ENCODE peak calls at places on chromosomes 6 and 20, in eight cellular contexts. C is HepG2, J is spleen, G is stomach, T is upper lobe of left lung, M is breast epithelium, V is K562, E is sigmoid colon. O is an unnamed sample.

GRCh38 chr6:12845224-12846004 is 128.8 kb downstream of the PHACTR1 start:
- DNase-seq in T (no peak), G (no peak), E (no peak), V (no peak), M (no peak), J (no peak), C (no peak), O (no peak)

GRCh38 chr6:52409499-52409898 is 10.6 kb upstream of the EFHC1 start:
- DNase-seq in J (no peak), E (no peak), T (no peak), C (no peak), M (no peak), V (no peak), G (no peak), O (no peak)

GRCh38 chr6:154494592-154494991 is 15.9 kb downstream of the CNKSR3 start:
- DNase-seq in T (no peak), M (no peak), V (no peak), J (no peak), C (no peak), E (no peak), G (no peak), O (no peak)

GRCh38 chr20:288956-289692 is 1.4 kb downstream of the C20orf96 start:
- DNase-seq in C (no peak), G (no peak), T (no peak), E (no peak), M (no peak), J (no peak), V (no peak), O (peak)

GRCh38 chr20:54197621-54198604 is 10.0 kb upstream of the PFDN4 start:
- DNase-seq in G (no peak), E (no peak), C (peak), J (no peak), T (no peak), V (no peak), M (no peak), O (no peak)

GRCh38 chr6:79718509-79719247 is 87.5 kb downstream of the SH3BGRL2 start:
- DNase-seq in V (no peak), E (no peak), C (no peak), J (no peak), M (no peak), G (no peak), T (no peak), O (no peak)

GRCh38 chr20:47461120-47461685 is 40.5 kb upstream of the NCOA3 start:
- DNase-seq in T (no peak), M (no peak), J (no peak), C (no peak), V (no peak), E (no peak), G (no peak), O (no peak)

GRCh38 chr20:48723308-48724264 is 104.2 kb downstream of the PREX1 start:
- DNase-seq in E (peak), G (peak), M (no peak), C (peak), V (no peak), J (peak), T (no peak), O (peak)

GRCh38 chr20:49595811-49596545 is 28.0 kb upstream of the PTGIS start:
- DNase-seq in V (no peak), T (no peak), C (no peak), E (peak), J (no peak), G (no peak), M (no peak), O (no peak)

GRCh38 chr6:15357832-15358231 is 112.0 kb downstream of the JARID2 start:
- DNase-seq in J (no peak), C (no peak), V (no peak), E (no peak), G (no peak), T (no peak), M (no peak), O (no peak)

GRCh38 chr20:910132-910839 is 5.8 kb downstream of the ANGPT4 start:
- DNase-seq in E (no peak), G (no peak), C (no peak), J (peak), T (no peak), V (no peak), M (no peak), O (no peak)

GRCh38 chr6:36929607-36930006 is 24.9 kb upstream of the PI16 start:
- DNase-seq in C (no peak), V (no peak), M (no peak), E (no peak), T (no peak), J (no peak), G (no peak), O (no peak)

GRCh38 chr6:6694825-6695710 is 106.5 kb downstream of the LY86 start:
- DNase-seq in V (peak), E (peak), J (peak), C (no peak), T (peak), M (no peak), G (peak), O (peak)

GRCh38 chr20:47202765-47203667 is 153.5 kb downstream of the ZMYND8 start:
- DNase-seq in V (no peak), T (no peak), C (peak), J (peak), E (no peak), M (no peak), G (no peak), O (no peak)

GRCh38 chr6:148999921-149000589 is 253.2 kb downstream of the UST start:
- DNase-seq in C (no peak), E (peak), T (no peak), V (no peak), G (peak), J (no peak), M (peak), O (peak)

GRCh38 chr6:47047479-47048411 is 5.6 kb upstream of the ADGRF1 start:
- DNase-seq in T (no peak), E (no peak), J (no peak), M (no peak), C (peak), V (peak), G (peak), O (peak)

GRCh38 chr6:157555795-157556645 is 175.0 kb downstream of the ZDHHC14 start:
- DNase-seq in E (no peak), G (no peak), J (peak), C (no peak), T (peak), M (no peak), V (no peak), O (no peak)

GRCh38 chr20:5918856-5919633 is 31.3 kb downstream of the TRMT6 start:
- DNase-seq in C (peak), V (no peak), M (no peak), T (no peak), G (no peak), J (no peak), E (no peak), O (no peak)

GRCh38 chr20:63968928-63969760 is 586 bp downstream of the ZNF512B start:
- DNase-seq in M (no peak), G (peak), C (peak), J (peak), T (peak), V (peak), E (peak), O (peak)

GRCh38 chr6:13872681-13873080 is 52.1 kb upstream of the RNF182 start:
- DNase-seq in G (no peak), C (no peak), J (no peak), E (no peak), M (no peak), V (no peak), T (no peak), O (no peak)

GRCh38 chr6:136963259-136963658 is 41.2 kb downstream of the SLC35D3 start:
- DNase-seq in M (no peak), C (no peak), G (no peak), T (no peak), E (no peak), V (no peak), J (no peak), O (no peak)

GRCh38 chr6:136964368-136964767 is 42.3 kb downstream of the SLC35D3 start:
- DNase-seq in C (no peak), G (no peak), T (no peak), J (no peak), M (no peak), E (no peak), V (no peak), O (peak)

GRCh38 chr6:136959471-136959891 is 37.4 kb downstream of the SLC35D3 start:
- DNase-seq in G (peak), T (peak), V (no peak), M (no peak), E (no peak), C (no peak), J (no peak), O (peak)

GRCh38 chr6:136961848-136962247 is 39.7 kb downstream of the SLC35D3 start:
- DNase-seq in M (no peak), E (no peak), J (no peak), C (no peak), V (no peak), G (no peak), T (no peak), O (no peak)

DNA sequence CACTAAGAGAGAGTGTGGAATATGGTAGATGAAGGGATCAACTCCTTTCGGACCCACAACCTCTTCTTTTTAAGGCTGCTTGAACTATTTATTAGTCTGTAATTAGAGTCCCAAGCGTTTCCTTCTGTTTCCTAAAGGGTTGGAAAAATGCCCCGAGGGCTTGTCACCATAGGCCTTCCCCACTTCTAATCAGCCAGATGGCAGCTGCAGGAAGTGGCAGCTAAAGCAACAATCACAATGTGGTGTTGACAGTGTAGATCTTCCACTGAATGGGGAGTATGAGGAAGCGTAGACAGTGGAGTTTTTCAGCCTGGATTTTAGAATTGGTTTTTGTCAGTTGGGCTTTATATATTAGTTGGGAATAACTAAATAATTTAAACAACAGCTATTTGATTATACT is 40.6 kb downstream of the SLC35D3 start:
- DNase-seq in M (no peak), J (no peak), V (no peak), T (no peak), E (no peak), C (no peak), G (peak), O (peak)
- TF ChIP-seq POLR2AphosphoS5 in M (no peak), J (no peak), V (no peak), T (no peak), E (no peak), C (no peak), G (peak), O (peak)

GRCh38 chr6:161436106-161436876 is 162.4 kb upstream of the AGPAT4 start:
- DNase-seq in V (no peak), G (no peak), J (no peak), E (no peak), T (no peak), C (no peak), M (no peak), O (no peak)

GRCh38 chr6:161438430-161439030 is 164.7 kb upstream of the AGPAT4 start:
- DNase-seq in C (no peak), G (no peak), E (no peak), M (no peak), J (no peak), V (no peak), T (no peak), O (no peak)

GRCh38 chr6:161437851-161438250 is 164.0 kb upstream of the AGPAT4 start:
- DNase-seq in E (no peak), M (no peak), T (no peak), C (no peak), G (no peak), V (no peak), J (no peak), O (no peak)

GRCh38 chr6:161440299-161440698 is 166.4 kb upstream of the AGPAT4 start:
- DNase-seq in E (no peak), G (no peak), J (no peak), M (no peak), V (no peak), T (no peak), C (no peak), O (no peak)

DNA sequence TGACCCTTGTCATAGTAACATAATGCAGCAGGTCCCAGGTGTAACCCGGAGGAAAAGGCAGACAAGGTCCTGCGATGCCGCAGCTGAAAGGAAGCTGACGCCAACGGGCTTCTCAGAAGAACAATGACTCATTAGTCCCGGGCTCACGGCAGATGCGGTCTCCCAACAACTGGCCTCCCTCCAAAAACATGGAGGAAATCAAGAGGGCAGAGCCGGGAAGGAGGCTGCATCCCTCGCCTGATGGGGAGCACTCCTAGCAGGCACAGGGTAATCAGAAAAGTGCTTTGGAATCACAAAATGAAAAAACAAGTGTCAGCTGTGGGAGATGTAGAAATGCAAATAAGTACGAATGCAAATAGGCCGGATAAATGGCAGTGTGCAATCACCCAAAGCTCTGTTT is 165.2 kb upstream of the AGPAT4 start:
- DNase-seq in V (peak), J (no peak), G (no peak), E (peak), C (no peak), M (peak), T (no peak), O (no peak)
- TF ChIP-seq POLR2A in V (no peak), J (no peak), G (no peak), E (no peak), C (no peak), M (no peak), T (no peak), O (no peak)

GRCh38 chr6:1603708-1604346 is 5.9 kb upstream of the FOXC1 start:
- DNase-seq in G (no peak), C (peak), T (no peak), M (no peak), V (no peak), E (no peak), J (peak), O (no peak)
- H3K27ac ChIP-seq in G (no peak), C (no peak), T (no peak), M (no peak), V (no peak), E (no peak), J (no peak), O (no peak)

DNA sequence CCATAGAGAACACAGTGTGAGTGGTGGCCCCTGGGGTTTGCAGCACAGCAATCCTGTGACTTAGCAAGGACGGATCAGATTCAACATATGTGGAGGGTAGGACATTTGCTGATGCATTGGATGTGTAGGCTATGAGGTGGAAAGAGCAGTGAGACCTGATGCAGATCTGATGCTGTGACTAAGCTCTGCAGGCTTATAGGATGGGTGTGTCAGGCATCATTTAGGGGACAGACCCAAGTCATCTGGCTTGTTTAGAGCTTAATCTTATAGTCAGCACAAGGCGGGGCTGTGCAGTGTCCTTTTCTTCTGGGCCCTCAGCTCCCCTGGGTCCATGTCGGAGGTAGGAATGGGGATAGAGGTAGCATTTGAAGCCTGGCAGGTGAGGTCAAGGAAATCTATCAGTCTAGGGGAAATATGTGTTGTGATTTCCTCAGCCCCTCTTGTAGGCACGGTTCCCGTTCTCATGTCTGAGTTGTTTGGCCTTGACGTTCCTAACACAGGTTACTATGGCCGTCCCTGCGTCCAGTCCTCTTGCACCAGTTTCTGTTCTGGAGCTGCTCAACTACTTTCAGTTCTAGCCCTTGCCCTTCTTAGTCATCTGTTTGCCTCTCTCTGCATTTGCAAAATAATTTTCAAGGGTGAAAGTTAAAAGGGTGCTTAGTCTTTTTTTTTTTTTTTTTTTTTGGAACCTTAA is 15.6 kb upstream of the MAPRE1 start:
- DNase-seq in T (no peak), C (no peak), E (no peak), M (no peak), J (no peak), V (no peak), G (no peak), O (no peak)
- TF ChIP-seq POLR2AphosphoS5 in T (no peak), C (no peak), E (no peak), M (no peak), J (no peak), V (no peak), G (no peak), O (no peak)

GRCh38 chr6:142944126-142945066 is 580 bp downstream of the HIVEP2 start:
- DNase-seq in T (peak), M (peak), J (peak), C (peak), E (peak), G (peak), V (peak), O (peak)
- TF ChIP-seq POLR2A in T (peak), M (no peak), J (peak), C (peak), E (peak), G (no peak), V (no peak), O (peak)

GRCh38 chr6:111746983-111747773 is 126.1 kb downstream of the FYN start:
- DNase-seq in G (no peak), T (no peak), M (no peak), V (no peak), C (no peak), E (no peak), J (no peak), O (no peak)
- H3K27ac ChIP-seq in G (no peak), T (peak), M (peak), V (no peak), C (no peak), E (peak), J (peak), O (peak)

GRCh38 chr6:167492096-167492449 is 167.2 kb downstream of the TTLL2 start:
- DNase-seq in T (no peak), V (no peak), G (no peak), J (no peak), C (no peak), E (peak), M (no peak), O (no peak)
- TF ChIP-seq POLR2AphosphoS5 in T (no peak), V (no peak), G (no peak), J (no peak), C (no peak), E (no peak), M (no peak), O (no peak)

GRCh38 chr6:34223381-34223963 is 13.2 kb upstream of the HMGA1 start:
- DNase-seq in V (peak), G (no peak), E (no peak), M (no peak), T (peak), C (no peak), J (peak), O (peak)

GRCh38 chr6:34226731-34227586 is 9.7 kb upstream of the HMGA1 start:
- DNase-seq in M (no peak), T (no peak), V (no peak), E (no peak), J (peak), C (peak), G (no peak), O (no peak)

GRCh38 chr6:34226066-34226465 is 10.6 kb upstream of the HMGA1 start:
- DNase-seq in T (no peak), V (no peak), M (no peak), J (peak), G (no peak), C (no peak), E (no peak), O (no peak)

GRCh38 chr6:34225551-34225950 is 11.1 kb upstream of the HMGA1 start:
- DNase-seq in J (no peak), T (no peak), V (no peak), M (no peak), E (no peak), G (no peak), C (no peak), O (no peak)

GRCh38 chr6:34223964-34224940 is 12.4 kb upstream of the HMGA1 start:
- DNase-seq in C (peak), E (peak), V (peak), M (peak), T (peak), G (peak), J (peak), O (peak)
- TF ChIP-seq POLR2A in C (peak), E (peak), V (peak), M (no peak), T (peak), G (no peak), J (peak), O (peak)

GRCh38 chr6:30787954-30788353 is 43.6 kb upstream of the IER3 start:
- DNase-seq in M (no peak), V (no peak), J (no peak), C (peak), G (no peak), T (no peak), E (peak), O (no peak)
- H3K27ac ChIP-seq in M (no peak), V (no peak), J (peak), C (peak), G (no peak), T (peak), E (peak), O (peak)